ENCODE peak calls at places on chromosomes 12 and 14, in five cellular contexts. One of them, this sample, is unnamed. For H3K9me3 and H3K4me1, the result is how much of the 10 kb centered on the place peaks cover.

GRCh38 chr14:88821888-88822287 is 2.6 kb upstream of the TTC8 start:
- ATAC-seq in upper lobe of left lung: no peak
- ATAC-seq in IMR-90: no peak
- ATAC-seq in A549: no peak
- ATAC-seq in HepG2: no peak
- ATAC-seq in this sample: no peak

GRCh38 chr14:40445020-40445419 is 1012.8 kb upstream of the FBXO33 start:
- ATAC-seq in upper lobe of left lung: no peak
- ATAC-seq in IMR-90: no peak
- ATAC-seq in A549: no peak
- ATAC-seq in HepG2: no peak
- ATAC-seq in this sample: no peak

GRCh38 chr12:19819231-19819630 is 379.9 kb downstream of the AEBP2 start:
- ATAC-seq in upper lobe of left lung: no peak
- ATAC-seq in IMR-90: no peak
- ATAC-seq in A549: no peak
- ATAC-seq in HepG2: no peak
- ATAC-seq in this sample: peak

GRCh38 chr12:26226629-26227375 is 31.4 kb downstream of the SSPN start:
- ATAC-seq in upper lobe of left lung: no peak
- ATAC-seq in IMR-90: peak
- ATAC-seq in A549: no peak
- ATAC-seq in HepG2: peak
- ATAC-seq in this sample: peak

GRCh38 chr12:7219599-7220243 is 30.2 kb downstream of the PEX5 start:
- ATAC-seq in upper lobe of left lung: no peak
- ATAC-seq in IMR-90: peak
- ATAC-seq in A549: peak
- ATAC-seq in HepG2: peak
- ATAC-seq in this sample: peak

GRCh38 chr12:111775205-111776193 is 8.8 kb downstream of the ALDH2 start:
- ATAC-seq in upper lobe of left lung: peak
- ATAC-seq in IMR-90: peak
- ATAC-seq in A549: peak
- ATAC-seq in HepG2: no peak
- ATAC-seq in this sample: peak

GRCh38 chr12:120101617-120102016 is 14.9 kb downstream of the RAB35 start:
- ATAC-seq in upper lobe of left lung: no peak
- ATAC-seq in IMR-90: no peak
- ATAC-seq in A549: no peak
- ATAC-seq in HepG2: no peak
- ATAC-seq in this sample: no peak

GRCh38 chr12:107873223-107873622 is 98.7 kb downstream of the ASCL4 start:
- ATAC-seq in upper lobe of left lung: peak
- ATAC-seq in IMR-90: no peak
- ATAC-seq in A549: no peak
- ATAC-seq in HepG2: no peak
- ATAC-seq in this sample: no peak

GRCh38 chr12:89909753-89910152 is 201.1 kb upstream of the ATP2B1 start:
- ATAC-seq in upper lobe of left lung: no peak
- ATAC-seq in IMR-90: no peak
- ATAC-seq in A549: no peak
- ATAC-seq in HepG2: no peak
- ATAC-seq in this sample: no peak

GRCh38 chr12:117143008-117143532 is 43.9 kb upstream of the TESC start:
- ATAC-seq in upper lobe of left lung: peak
- ATAC-seq in IMR-90: peak
- ATAC-seq in A549: peak
- ATAC-seq in HepG2: peak
- ATAC-seq in this sample: no peak

GRCh38 chr14:73392329-73393257 is 65.8 kb downstream of the NUMB start:
- ATAC-seq in upper lobe of left lung: no peak
- ATAC-seq in IMR-90: no peak
- ATAC-seq in A549: no peak
- ATAC-seq in HepG2: no peak
- ATAC-seq in this sample: no peak

GRCh38 chr12:89333564-89334252 is 18.6 kb downstream of the DUSP6 start:
- ATAC-seq in upper lobe of left lung: peak
- ATAC-seq in IMR-90: no peak
- ATAC-seq in A549: no peak
- ATAC-seq in HepG2: no peak
- ATAC-seq in this sample: peak

GRCh38 chr12:64918288-64918687 is 93.8 kb downstream of the TBC1D30 start:
- ATAC-seq in upper lobe of left lung: no peak
- ATAC-seq in IMR-90: no peak
- ATAC-seq in A549: no peak
- ATAC-seq in HepG2: no peak
- ATAC-seq in this sample: no peak

GRCh38 chr12:67541625-67541991 is 106.9 kb upstream of the DYRK2 start:
- ATAC-seq in upper lobe of left lung: no peak
- ATAC-seq in IMR-90: no peak
- ATAC-seq in A549: no peak
- ATAC-seq in HepG2: no peak
- ATAC-seq in this sample: no peak

GRCh38 chr14:97848351-97848980 is 1051.3 kb downstream of the VRK1 start:
- ATAC-seq in upper lobe of left lung: no peak
- ATAC-seq in IMR-90: no peak
- ATAC-seq in A549: no peak
- ATAC-seq in HepG2: peak
- ATAC-seq in this sample: no peak

GRCh38 chr12:67517181-67517887 is 131.2 kb upstream of the DYRK2 start:
- ATAC-seq in upper lobe of left lung: no peak
- ATAC-seq in IMR-90: no peak
- ATAC-seq in A549: peak
- ATAC-seq in HepG2: no peak
- ATAC-seq in this sample: peak

GRCh38 chr14:69928111-69928523 is 48.9 kb downstream of the SMOC1 start:
- ATAC-seq in upper lobe of left lung: no peak
- ATAC-seq in IMR-90: peak
- ATAC-seq in A549: peak
- ATAC-seq in HepG2: no peak
- ATAC-seq in this sample: no peak

GRCh38 chr12:30823140-30823669 is 68.5 kb upstream of the CAPRIN2 start:
- ATAC-seq in upper lobe of left lung: peak
- ATAC-seq in IMR-90: peak
- ATAC-seq in A549: peak
- ATAC-seq in HepG2: no peak
- ATAC-seq in this sample: peak

GRCh38 chr12:108833355-108833733 is 24.0 kb downstream of the SSH1 start:
- ATAC-seq in upper lobe of left lung: peak
- ATAC-seq in IMR-90: peak
- ATAC-seq in A549: peak
- ATAC-seq in HepG2: no peak
- ATAC-seq in this sample: peak

DNA sequence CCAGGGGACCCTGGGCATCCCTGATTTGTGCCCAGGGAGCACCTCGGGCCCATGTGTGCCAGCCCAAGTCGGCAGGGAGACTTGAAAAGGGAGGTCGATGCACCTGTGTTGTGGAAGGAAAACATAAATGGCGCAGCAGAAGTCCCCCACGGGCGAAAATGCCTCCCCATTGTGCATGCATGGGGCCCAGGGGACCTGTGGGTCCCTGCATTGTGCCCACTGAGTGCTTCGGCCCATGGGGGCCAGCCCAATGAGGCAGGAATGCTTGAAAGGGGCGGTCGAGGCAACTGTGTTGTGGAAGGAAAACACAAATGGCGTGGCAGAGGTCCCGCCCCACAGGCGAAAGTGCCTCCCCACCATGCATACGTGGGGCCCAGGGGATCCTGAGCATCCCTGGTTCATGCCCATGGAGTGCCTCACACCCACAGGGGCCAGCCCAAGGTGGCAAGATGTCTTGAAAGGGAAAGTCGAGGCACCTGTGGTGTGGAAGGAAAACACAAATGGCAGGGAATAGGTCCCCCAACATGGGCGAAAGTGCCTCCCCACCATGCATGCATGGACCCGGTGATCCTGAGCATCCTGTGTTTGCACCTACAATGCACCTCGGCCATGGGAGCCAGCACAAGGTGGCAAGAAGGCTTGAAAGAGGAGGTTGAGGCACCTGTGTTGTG is 368.0 kb downstream of the ALG10 start:
- ATAC-seq in upper lobe of left lung: no peak
- ATAC-seq in IMR-90: no peak
- ATAC-seq in A549: no peak
- ATAC-seq in HepG2: no peak
- ATAC-seq in this sample: no peak
- H3K9me3 ChIP-seq in upper lobe of left lung: under half
- H3K9me3 ChIP-seq in IMR-90: under half
- H3K9me3 ChIP-seq in A549: under half
- H3K9me3 ChIP-seq in HepG2: under half
- H3K9me3 ChIP-seq in this sample: under half

DNA sequence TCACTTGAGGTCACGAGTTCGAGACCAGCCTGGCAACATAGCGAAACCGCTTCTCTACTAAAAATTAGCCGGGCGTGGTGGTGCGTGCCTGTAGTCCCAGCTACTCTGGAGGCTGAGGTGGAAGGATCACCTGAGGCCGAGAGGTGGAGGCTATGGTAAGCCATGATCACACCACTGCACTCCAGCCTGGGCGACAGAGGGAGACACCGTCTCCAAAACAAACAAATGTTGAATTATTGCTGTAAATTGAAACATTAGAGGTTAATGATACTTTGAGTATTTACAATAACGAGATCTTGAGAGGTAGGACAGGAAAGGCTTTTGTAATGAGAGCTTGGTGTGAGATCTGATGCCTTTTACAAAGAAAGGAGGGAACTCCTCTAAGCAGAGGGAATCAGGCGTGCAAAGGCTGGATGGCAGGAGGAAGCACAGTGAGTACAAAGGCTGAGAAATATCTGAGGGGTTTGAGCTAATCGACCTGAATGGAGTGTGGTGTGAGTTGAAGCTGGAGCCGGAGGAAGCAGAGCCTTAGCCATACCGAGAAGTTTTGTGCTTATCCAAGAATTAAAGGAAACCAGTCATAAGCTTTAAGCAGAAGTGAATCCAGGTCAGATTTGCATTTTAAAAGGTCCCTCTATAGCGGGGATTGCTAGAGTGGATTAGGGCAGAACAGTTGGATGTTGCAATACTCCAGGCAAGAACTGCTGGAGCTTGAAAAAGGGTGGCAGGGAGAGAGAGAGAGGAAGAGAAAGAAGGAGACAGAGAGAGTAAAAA is 1.1 kb downstream of the RHNO1 start:
- ATAC-seq in upper lobe of left lung: peak
- ATAC-seq in IMR-90: no peak
- ATAC-seq in A549: no peak
- ATAC-seq in HepG2: peak
- ATAC-seq in this sample: no peak
- TF ChIP-seq POLR2A in upper lobe of left lung: no peak
- TF ChIP-seq POLR2A in IMR-90: no peak
- TF ChIP-seq POLR2A in A549: no peak
- TF ChIP-seq POLR2A in HepG2: peak
- TF ChIP-seq POLR2A in this sample: no peak

GRCh38 chr14:30840086-30840779 is 34.1 kb upstream of the COCH start:
- ATAC-seq in upper lobe of left lung: no peak
- ATAC-seq in IMR-90: no peak
- ATAC-seq in A549: no peak
- ATAC-seq in HepG2: peak
- ATAC-seq in this sample: no peak
- H3K4me1 ChIP-seq in upper lobe of left lung: under half
- H3K4me1 ChIP-seq in IMR-90: under half
- H3K4me1 ChIP-seq in A549: under half
- H3K4me1 ChIP-seq in HepG2: under half
- H3K4me1 ChIP-seq in this sample: under half

GRCh38 chr12:70994217-70994788 is 73.8 kb upstream of the PTPRR start:
- ATAC-seq in upper lobe of left lung: peak
- ATAC-seq in IMR-90: peak
- ATAC-seq in A549: no peak
- ATAC-seq in HepG2: no peak
- ATAC-seq in this sample: peak
- H3K9me3 ChIP-seq in upper lobe of left lung: under half
- H3K9me3 ChIP-seq in IMR-90: under half
- H3K9me3 ChIP-seq in A549: under half
- H3K9me3 ChIP-seq in HepG2: under half
- H3K9me3 ChIP-seq in this sample: under half

This sample was measured in gastroesophageal sphincter.